ENCODE peak calls at places on chromosomes 1 and 21, in eight cellular contexts. F is right lobe of liver, S is A549, H is K562, G is IMR-90, I is tibial nerve, N is spleen, T is GM12878. A is an unnamed sample.

GRCh38 chr1:159826436-159827101 is at the start of gene SLAMF8:
- DNase-seq in F (no peak), S (no peak), H (no peak), G (no peak), I (peak; percentile 44), N (peak; percentile 84), T (peak; percentile 33), A (no peak)

GRCh38 chr1:235939488-235939775 is 72.7 kb upstream of the LYST start:
- DNase-seq in F (peak; percentile 33), S (no peak), H (no peak), G (peak; percentile 82), I (no peak), N (no peak), T (no peak), A (no peak)

GRCh38 chr1:211695135-211695816 is 19.9 kb upstream of the NEK2 start:
- DNase-seq in F (no peak), S (no peak), H (peak; percentile 52), G (no peak), I (no peak), N (peak; percentile 82), T (peak; percentile 79), A (no peak)

GRCh38 chr1:28170036-28170596 is 6.4 kb downstream of the PTAFR start:
- DNase-seq in F (no peak), S (no peak), H (no peak), G (no peak), I (no peak), N (peak; percentile 15), T (no peak), A (no peak)

GRCh38 chr1:157141212-157141855 is 3.1 kb upstream of the ETV3 start:
- DNase-seq in F (no peak), S (no peak), H (no peak), G (no peak), I (no peak), N (no peak), T (no peak), A (no peak)

GRCh38 chr1:151705146-151705545 is 11.5 kb downstream of the CELF3 start:
- DNase-seq in F (no peak), S (no peak), H (no peak), G (no peak), I (no peak), N (no peak), T (no peak), A (no peak)

GRCh38 chr1:62436039-62436465 is 797 bp upstream of the USP1 start:
- DNase-seq in F (no peak), S (peak; percentile 99), H (no peak), G (no peak), I (no peak), N (peak; percentile 99), T (no peak), A (peak; percentile 99)

GRCh38 chr1:41380979-41381690 is 19.9 kb downstream of the FOXO6 start:
- DNase-seq in F (no peak), S (no peak), H (peak; percentile 56), G (no peak), I (peak; percentile 33), N (no peak), T (no peak), A (no peak)

GRCh38 chr1:51192213-51192843 is 43.7 kb upstream of the RNF11 start:
- DNase-seq in F (peak; percentile 55), S (peak; percentile 67), H (peak; percentile 66), G (peak; percentile 80), I (peak; percentile 84), N (no peak), T (no peak), A (peak; percentile 56)

GRCh38 chr1:150021191-150021688 is 10.7 kb upstream of the OTUD7B start:
- DNase-seq in F (peak; percentile 79), S (peak; percentile 49), H (no peak), G (no peak), I (peak; percentile 3), N (no peak), T (no peak), A (no peak)

GRCh38 chr1:61000327-61000726 is 82.0 kb upstream of the NFIA start:
- DNase-seq in F (no peak), S (no peak), H (no peak), G (no peak), I (no peak), N (no peak), T (no peak), A (no peak)

GRCh38 chr1:203593723-203594122 is 32.9 kb upstream of the ATP2B4 start:
- DNase-seq in F (no peak), S (peak; percentile 46), H (peak; percentile 43), G (peak; percentile 72), I (no peak), N (peak; percentile 84), T (no peak), A (no peak)

GRCh38 chr1:198873696-198874230 is 234.9 kb downstream of the PTPRC start:
- DNase-seq in F (no peak), S (no peak), H (no peak), G (no peak), I (no peak), N (no peak), T (no peak), A (no peak)

GRCh38 chr1:243991650-243992049 is 59.4 kb upstream of the ZBTB18 start:
- DNase-seq in F (no peak), S (peak; percentile 18), H (no peak), G (no peak), I (no peak), N (no peak), T (no peak), A (no peak)

GRCh38 chr1:67674260-67675011 is 10.6 kb upstream of the GADD45A start:
- DNase-seq in F (no peak), S (no peak), H (no peak), G (peak; percentile 76), I (peak; percentile 17), N (no peak), T (no peak), A (peak; percentile 90)

GRCh38 chr1:42735477-42736105 is 4.4 kb downstream of the CLDN19 start:
- DNase-seq in F (no peak), S (no peak), H (no peak), G (no peak), I (no peak), N (no peak), T (no peak), A (no peak)

GRCh38 chr1:42735056-42735455 is 5.0 kb downstream of the CLDN19 start:
- DNase-seq in F (no peak), S (no peak), H (no peak), G (no peak), I (no peak), N (no peak), T (no peak), A (peak; percentile 81)

GRCh38 chr1:42736571-42737200 is 3.4 kb downstream of the CLDN19 start:
- DNase-seq in F (no peak), S (no peak), H (no peak), G (no peak), I (no peak), N (no peak), T (no peak), A (peak; percentile 81)

GRCh38 chr1:42737257-42737656 is 2.8 kb downstream of the CLDN19 start:
- DNase-seq in F (peak; percentile 64), S (no peak), H (no peak), G (no peak), I (no peak), N (no peak), T (peak; percentile 25), A (no peak)

DNA sequence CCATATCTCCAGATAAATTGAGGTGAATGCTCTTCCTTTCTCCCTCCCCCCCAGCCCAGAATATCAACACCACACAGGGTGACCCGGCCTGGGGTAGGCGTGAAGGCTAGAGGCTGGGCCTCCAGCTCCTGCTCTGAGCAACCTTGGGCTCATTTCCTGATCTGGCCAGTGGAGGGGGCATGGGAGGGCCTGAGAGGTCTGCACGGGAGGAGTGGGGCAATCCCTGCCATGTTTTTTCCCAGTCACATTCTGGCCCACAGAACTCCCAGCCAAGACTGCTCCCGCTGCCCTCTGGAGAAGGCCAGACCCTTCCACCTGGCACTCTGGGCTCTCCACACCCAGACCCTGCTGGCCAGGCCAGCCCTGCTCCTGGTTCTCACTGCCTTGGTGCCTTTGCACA is 3.9 kb downstream of the CLDN19 start:
- DNase-seq in F (no peak), S (peak; percentile 21), H (peak; percentile 75), G (no peak), I (no peak), N (no peak), T (no peak), A (no peak)
- TF ChIP-seq CTCF in F (no peak), S (no peak), H (peak; percentile 69), G (peak; percentile 39), I (no peak), N (no peak), T (peak; percentile 40), A (no peak)

DNA sequence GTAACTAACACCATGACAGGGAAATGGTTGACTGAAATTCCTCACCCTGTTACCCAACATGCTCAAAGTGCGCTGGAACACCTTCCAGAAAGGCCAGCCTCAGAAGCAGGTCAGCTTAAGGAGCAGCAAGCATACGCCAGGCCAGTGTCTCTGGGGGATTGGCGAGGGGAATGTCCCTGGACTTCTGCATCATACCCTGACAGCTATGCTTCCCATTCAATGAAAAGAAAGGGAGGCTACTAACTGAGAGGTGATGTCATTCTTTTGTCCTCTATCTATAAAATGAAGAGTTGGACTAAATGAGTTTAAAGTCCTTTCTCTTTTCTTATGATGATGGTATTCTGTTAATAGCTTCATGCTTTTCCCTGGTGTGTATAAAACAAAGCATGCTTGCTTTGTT is 21.7 kb downstream of the TNN start:
- DNase-seq in F (no peak), S (no peak), H (no peak), G (no peak), I (no peak), N (no peak), T (no peak), A (no peak)
- TF ChIP-seq POLR2A in F (no peak), S (no peak), H (no peak), G (no peak), I (no peak), N (no peak), T (no peak), A (no peak)

GRCh38 chr21:36542312-36543101 is 62.6 kb upstream of the CLDN14 start:
- DNase-seq in F (no peak), S (no peak), H (no peak), G (no peak), I (no peak), N (no peak), T (peak; percentile 70), A (no peak)

GRCh38 chr21:36539434-36540150 is 59.7 kb upstream of the CLDN14 start:
- DNase-seq in F (no peak), S (no peak), H (no peak), G (no peak), I (no peak), N (no peak), T (no peak), A (peak; percentile 12)

GRCh38 chr21:36543924-36544323 is 64.0 kb upstream of the CLDN14 start:
- DNase-seq in F (no peak), S (no peak), H (no peak), G (no peak), I (no peak), N (no peak), T (no peak), A (peak; percentile 40)

GRCh38 chr21:36540700-36541099 is 60.8 kb upstream of the CLDN14 start:
- DNase-seq in F (no peak), S (no peak), H (no peak), G (no peak), I (no peak), N (no peak), T (no peak), A (no peak)

GRCh38 chr21:36541721-36542139 is 61.8 kb upstream of the CLDN14 start:
- DNase-seq in F (no peak), S (no peak), H (no peak), G (no peak), I (no peak), N (no peak), T (no peak), A (no peak)
- TF ChIP-seq CTCF in F (no peak), S (no peak), H (no peak), G (no peak), I (no peak), N (no peak), T (no peak), A (no peak)

GRCh38 chr21:25561668-25562641 is 45.3 kb downstream of the MRPL39 start:
- DNase-seq in F (peak; percentile 43), S (peak; percentile 2), H (no peak), G (peak; percentile 82), I (peak; percentile 20), N (peak; percentile 90), T (peak; percentile 66), A (no peak)
- TF ChIP-seq POLR2A in F (no peak), S (no peak), H (no peak), G (peak; percentile 96), I (no peak), N (no peak), T (peak; percentile 96), A (no peak)